ENCODE peak calls at places on chromosomes 6 and 20, in eight cellular contexts. G, U, O, M, A, N, K and V are unnamed samples.
A peak's percentile ranks its signal among the peaks of the same experiment; 100 is the strongest.

GRCh38 chr6:90343581-90343980 is 46.9 kb upstream of the BACH2 start:
- DNase-seq in G (no peak), U (peak; percentile 53), O (no peak), M (no peak), A (peak; percentile 16), N (no peak), K (peak; percentile 20), V (peak; percentile 53)

GRCh38 chr6:52503853-52504777 is 72.7 kb downstream of the TRAM2 start:
- DNase-seq in G (no peak), U (peak; percentile 72), O (peak; percentile 5), M (no peak), A (no peak), N (peak; percentile 99), K (peak; percentile 75), V (peak; percentile 98)

GRCh38 chr6:106789436-106790145 is 160.2 kb downstream of the QRSL1 start:
- DNase-seq in G (no peak), U (no peak), O (no peak), M (no peak), A (no peak), N (no peak), K (no peak), V (no peak)

GRCh38 chr6:15325540-15325955 is 79.7 kb downstream of the JARID2 start:
- DNase-seq in G (no peak), U (no peak), O (no peak), M (no peak), A (no peak), N (no peak), K (no peak), V (no peak)

GRCh38 chr6:112911949-112912348 is 564.8 kb downstream of the RFPL4B start:
- DNase-seq in G (peak; percentile 61), U (no peak), O (no peak), M (no peak), A (no peak), N (no peak), K (peak; percentile 59), V (no peak)

GRCh38 chr6:90466191-90466940 is 120.5 kb downstream of the MAP3K7 start:
- DNase-seq in G (no peak), U (peak; percentile 16), O (no peak), M (no peak), A (no peak), N (no peak), K (no peak), V (no peak)

GRCh38 chr6:33161354-33162320 is 30.6 kb downstream of the COL11A2 start:
- DNase-seq in G (no peak), U (peak; percentile 28), O (peak; percentile 90), M (peak; percentile 92), A (peak; percentile 47), N (peak; percentile 93), K (peak; percentile 54), V (peak; percentile 76)

GRCh38 chr20:63941282-63942060 is 14.7 kb downstream of the UCKL1 start:
- DNase-seq in G (no peak), U (no peak), O (peak; percentile 38), M (peak; percentile 56), A (no peak), N (no peak), K (no peak), V (peak; percentile 99)

GRCh38 chr20:36573798-36574277 is 441 bp downstream of the TGIF2 start:
- DNase-seq in G (no peak), U (no peak), O (peak; percentile 76), M (peak; percentile 64), A (no peak), N (peak; percentile 46), K (no peak), V (no peak)

GRCh38 chr20:8662433-8662954 is 406.4 kb upstream of the PLCB4 start:
- DNase-seq in G (no peak), U (no peak), O (no peak), M (no peak), A (no peak), N (no peak), K (no peak), V (no peak)

GRCh38 chr6:168093634-168094033 is 14.6 kb upstream of the FRMD1 start:
- DNase-seq in G (no peak), U (no peak), O (no peak), M (no peak), A (no peak), N (no peak), K (no peak), V (no peak)

GRCh38 chr6:25010917-25011625 is 75.3 kb upstream of the RIPOR2 start:
- DNase-seq in G (no peak), U (peak; percentile 67), O (no peak), M (no peak), A (no peak), N (no peak), K (peak; percentile 58), V (no peak)

GRCh38 chr6:109300874-109301273 is 81.4 kb downstream of the CD164 start:
- DNase-seq in G (no peak), U (no peak), O (no peak), M (no peak), A (no peak), N (no peak), K (no peak), V (no peak)

GRCh38 chr20:58429303-58429702 is 40.3 kb downstream of the VAPB start:
- DNase-seq in G (no peak), U (no peak), O (no peak), M (no peak), A (no peak), N (no peak), K (no peak), V (no peak)

GRCh38 chr6:161584929-161585328 is 311.1 kb upstream of the AGPAT4 start:
- DNase-seq in G (no peak), U (no peak), O (no peak), M (no peak), A (no peak), N (no peak), K (no peak), V (no peak)

GRCh38 chr20:43642548-43642947 is 24.4 kb upstream of the MYBL2 start:
- DNase-seq in G (no peak), U (no peak), O (no peak), M (no peak), A (no peak), N (no peak), K (no peak), V (no peak)

GRCh38 chr20:46568570-46569129 is 18.2 kb upstream of the OCSTAMP start:
- DNase-seq in G (peak; percentile 2), U (peak; percentile 72), O (no peak), M (no peak), A (peak; percentile 72), N (peak; percentile 95), K (peak; percentile 60), V (no peak)

DNA sequence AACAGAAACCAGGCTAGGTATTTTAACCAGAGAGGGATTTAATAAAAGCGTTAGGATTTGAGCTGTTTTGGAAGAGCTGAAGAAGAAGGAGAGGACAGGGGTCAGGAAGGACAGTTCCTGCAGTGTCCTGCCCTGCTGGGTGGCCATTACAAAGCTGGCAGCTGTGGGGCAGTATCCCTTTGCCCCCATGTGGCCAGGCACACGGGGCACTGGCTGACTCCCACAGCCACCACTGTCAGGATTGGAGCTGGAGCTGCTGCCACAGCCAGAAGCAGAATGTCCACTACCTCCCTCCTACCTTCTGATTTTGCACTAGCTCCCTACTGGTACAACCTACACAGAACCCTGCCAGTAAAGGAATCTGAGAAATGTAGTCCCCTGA is 46.5 kb downstream of the SLC22A3 start:
- DNase-seq in G (no peak), U (no peak), O (no peak), M (no peak), A (no peak), N (peak; percentile 52), K (no peak), V (no peak)
- TF ChIP-seq CTCF in G (no peak), U (no peak), O (no peak), M (no peak), A (no peak), N (no peak), K (no peak), V (no peak)

GRCh38 chr6:30721198-30722024 is 1.3 kb downstream of the TUBB start:
- DNase-seq in G (no peak), U (peak; percentile 87), O (peak; percentile 94), M (peak; percentile 90), A (peak; percentile 91), N (peak; percentile 97), K (peak; percentile 89), V (peak; percentile 76)

GRCh38 chr6:30719356-30719755 is 796 bp upstream of the TUBB start:
- DNase-seq in G (no peak), U (no peak), O (no peak), M (no peak), A (no peak), N (no peak), K (no peak), V (no peak)

GRCh38 chr6:30720738-30721197 is 616 bp downstream of the TUBB start:
- DNase-seq in G (no peak), U (peak; percentile 32), O (peak; percentile 52), M (peak; percentile 40), A (no peak), N (peak; percentile 75), K (peak; percentile 43), V (peak; percentile 41)

GRCh38 chr6:30722280-30723112 is 2.3 kb downstream of the TUBB start:
- DNase-seq in G (no peak), U (peak; percentile 69), O (peak; percentile 63), M (peak; percentile 66), A (no peak), N (peak; percentile 90), K (peak; percentile 83), V (peak; percentile 53)

DNA sequence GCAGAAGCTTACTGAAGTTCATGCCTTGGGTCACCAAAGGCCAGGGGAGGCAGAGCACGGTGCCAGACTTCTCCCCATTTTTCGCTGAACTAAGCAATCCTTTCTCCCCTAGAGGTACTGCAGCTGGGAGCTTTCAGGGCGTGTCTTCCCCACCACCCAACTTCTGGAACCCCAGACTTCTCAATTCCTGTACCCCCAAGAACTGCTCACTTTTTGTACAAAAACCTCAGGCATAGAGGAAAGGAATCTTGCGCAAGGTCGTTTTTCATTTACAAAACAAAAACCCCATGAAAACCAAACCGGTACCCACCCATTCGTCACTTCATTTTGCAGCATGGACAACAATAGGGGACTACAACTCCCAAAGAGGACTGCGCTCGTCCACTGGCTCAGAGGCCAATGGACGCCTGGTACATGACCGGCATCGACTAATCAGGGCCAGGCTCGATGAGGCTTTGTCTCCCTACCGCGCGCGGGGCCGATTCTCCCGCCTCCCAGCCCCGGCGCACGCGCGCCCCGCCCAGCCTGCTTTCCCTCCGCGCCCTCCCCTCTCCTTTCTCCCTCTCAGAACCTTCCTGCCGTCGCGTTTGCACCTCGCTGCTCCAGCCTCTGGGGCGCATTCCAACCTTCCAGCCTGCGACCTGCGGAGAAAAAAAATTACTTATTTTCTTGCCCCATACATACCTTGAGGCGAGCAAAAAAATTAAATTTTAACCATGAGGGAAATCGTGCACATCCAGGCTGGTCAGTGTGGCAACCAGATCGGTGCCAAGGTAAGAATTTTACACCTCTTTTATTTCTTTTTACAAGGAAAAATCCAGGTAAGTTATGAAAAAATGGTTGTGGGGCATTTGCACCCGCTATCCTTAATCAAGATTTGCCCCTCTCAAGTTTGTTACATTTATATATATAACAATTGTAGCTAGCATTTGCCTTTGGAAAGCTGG is at the start of gene TUBB:
- DNase-seq in G (peak; percentile 90), U (peak; percentile 97), O (peak; percentile 92), M (peak; percentile 87), A (peak; percentile 98), N (peak; percentile 98), K (peak; percentile 97), V (peak; percentile 89)
- TF ChIP-seq CTCF in G (no peak), U (no peak), O (no peak), M (no peak), A (no peak), N (no peak), K (peak; percentile 21), V (no peak)

GRCh38 chr20:40810336-40810735 is 121.3 kb upstream of the MAFB start:
- DNase-seq in G (no peak), U (no peak), O (no peak), M (no peak), A (no peak), N (no peak), K (no peak), V (no peak)
- TF ChIP-seq CTCF in G (no peak), U (no peak), O (no peak), M (no peak), A (no peak), N (no peak), K (no peak), V (no peak)

GRCh38 chr6:165889636-165890403 is 226.8 kb upstream of the PDE10A start:
- DNase-seq in G (no peak), U (peak; percentile 68), O (peak; percentile 39), M (no peak), A (no peak), N (peak; percentile 55), K (peak; percentile 60), V (peak; percentile 31)
- TF ChIP-seq CTCF in G (peak; percentile 59), U (peak; percentile 88), O (peak; percentile 48), M (peak; percentile 23), A (peak; percentile 47), N (peak; percentile 57), K (peak; percentile 76), V (peak; percentile 33)